ENCODE peak calls at places on chromosomes 16 and 17, in five cellular contexts. A, T, Q, E and K are unnamed samples. For H3K4me1, the result is how much of the 10 kb centered on the place peaks cover.

GRCh38 chr17:79262624-79263023 is 188.0 kb downstream of the ENGASE start:
- DNase-seq in A (no peak), T (no peak), Q (no peak), E (no peak), K (peak)

GRCh38 chr17:41500131-41500911 is 5.1 kb downstream of the KRT13 start:
- DNase-seq in A (peak), T (peak), Q (no peak), E (no peak), K (no peak)

GRCh38 chr17:33049781-33050414 is 58.3 kb downstream of the SPACA3 start:
- DNase-seq in A (peak), T (peak), Q (peak), E (peak), K (peak)

GRCh38 chr17:18960803-18961511 is 9.0 kb downstream of the SLC5A10 start:
- DNase-seq in A (peak), T (peak), Q (peak), E (peak), K (peak)

GRCh38 chr16:30555848-30556473 is 2.2 kb downstream of the ZNF764 start:
- DNase-seq in A (no peak), T (no peak), Q (no peak), E (no peak), K (no peak)

GRCh38 chr17:43410557-43411368 is 12.0 kb downstream of the ARL4D start:
- DNase-seq in A (no peak), T (no peak), Q (no peak), E (no peak), K (no peak)

GRCh38 chr16:68272501-68273209 is 8.3 kb downstream of the SLC7A6 start:
- DNase-seq in A (no peak), T (no peak), Q (no peak), E (no peak), K (peak)

GRCh38 chr17:9647014-9647413 is 1.7 kb downstream of the USP43 start:
- DNase-seq in A (peak), T (peak), Q (peak), E (peak), K (no peak)

GRCh38 chr16:77833906-77834599 is 45.7 kb downstream of the VAT1L start:
- DNase-seq in A (no peak), T (no peak), Q (peak), E (peak), K (no peak)

GRCh38 chr17:45935710-45936509 is 41.6 kb downstream of the MAPT start:
- DNase-seq in A (no peak), T (no peak), Q (no peak), E (no peak), K (no peak)

GRCh38 chr17:50047488-50048126 is 8.3 kb upstream of the ITGA3 start:
- DNase-seq in A (peak), T (no peak), Q (no peak), E (no peak), K (no peak)

GRCh38 chr17:18070861-18071340 is 16.8 kb upstream of the DRG2 start:
- DNase-seq in A (no peak), T (no peak), Q (peak), E (peak), K (no peak)

GRCh38 chr16:4052801-4053662 is 63.2 kb downstream of the ADCY9 start:
- DNase-seq in A (peak), T (no peak), Q (no peak), E (no peak), K (no peak)

GRCh38 chr17:4583796-4584124 is 569 bp upstream of the SMTNL2 start:
- DNase-seq in A (no peak), T (peak), Q (peak), E (peak), K (peak)

GRCh38 chr17:80793851-80794267 is 197.8 kb upstream of the CHMP6 start:
- DNase-seq in A (peak), T (no peak), Q (no peak), E (no peak), K (no peak)

GRCh38 chr17:6303664-6304063 is 131.3 kb downstream of the AIPL1 start:
- DNase-seq in A (peak), T (peak), Q (peak), E (peak), K (peak)

GRCh38 chr17:33112763-33113162 is 121.1 kb downstream of the SPACA3 start:
- DNase-seq in A (peak), T (peak), Q (peak), E (no peak), K (no peak)

GRCh38 chr17:20072692-20072992 is 63.5 kb downstream of the SPECC1 start:
- DNase-seq in A (no peak), T (no peak), Q (no peak), E (no peak), K (no peak)

GRCh38 chr17:12114686-12115418 is 94.2 kb downstream of the MAP2K4 start:
- DNase-seq in A (peak), T (no peak), Q (no peak), E (no peak), K (no peak)

GRCh38 chr16:12092347-12092882 is 115.9 kb downstream of the SNX29 start:
- DNase-seq in A (peak), T (no peak), Q (no peak), E (no peak), K (no peak)

GRCh38 chr17:50478391-50479361 is at the start of gene RSAD1:
- DNase-seq in A (peak), T (peak), Q (peak), E (peak), K (peak)

GRCh38 chr17:79537061-79537460 is 73.8 kb downstream of the RBFOX3 start:
- DNase-seq in A (no peak), T (no peak), Q (no peak), E (no peak), K (no peak)

GRCh38 chr16:30526137-30526822 is at the start of gene ZNF768:
- DNase-seq in A (peak), T (peak), Q (peak), E (peak), K (no peak)

GRCh38 chr16:2003827-2004641 is 5.6 kb downstream of the ZNF598 start:
- DNase-seq in A (peak), T (peak), Q (peak), E (peak), K (peak)

GRCh38 chr17:35171834-35172233 is 22.4 kb downstream of the SLC35G3 start:
- DNase-seq in A (peak), T (no peak), Q (no peak), E (no peak), K (no peak)

GRCh38 chr17:74671031-74671771 is 41.5 kb downstream of the CD300LF start:
- DNase-seq in A (peak), T (peak), Q (peak), E (peak), K (no peak)

GRCh38 chr16:4160663-4161436 is 44.6 kb upstream of the ADCY9 start:
- DNase-seq in A (no peak), T (no peak), Q (no peak), E (no peak), K (no peak)

GRCh38 chr17:79465011-79466006 is 145.5 kb downstream of the RBFOX3 start:
- DNase-seq in A (no peak), T (no peak), Q (no peak), E (no peak), K (no peak)

GRCh38 chr17:68199837-68200688 is 47.8 kb upstream of the AMZ2 start:
- DNase-seq in A (no peak), T (no peak), Q (peak), E (peak), K (peak)

GRCh38 chr17:39196191-39196819 is 1.2 kb downstream of the CACNB1 start:
- DNase-seq in A (no peak), T (no peak), Q (no peak), E (no peak), K (no peak)

GRCh38 chr17:16406742-16407674 is 8.4 kb upstream of the TRPV2 start:
- DNase-seq in A (peak), T (peak), Q (peak), E (peak), K (no peak)

GRCh38 chr17:64343833-64344637 is 46.6 kb downstream of the PECAM1 start:
- DNase-seq in A (peak), T (peak), Q (peak), E (peak), K (no peak)

GRCh38 chr17:1888741-1889140 is 58.9 kb downstream of the RPA1 start:
- DNase-seq in A (no peak), T (no peak), Q (no peak), E (no peak), K (no peak)

GRCh38 chr17:43578699-43579569 is 32.8 kb upstream of the ETV4 start:
- DNase-seq in A (peak), T (peak), Q (peak), E (peak), K (peak)

GRCh38 chr16:27515874-27516353 is 33.8 kb downstream of the GTF3C1 start:
- DNase-seq in A (peak), T (peak), Q (peak), E (peak), K (peak)

GRCh38 chr16:68480084-68480995 is 32.0 kb upstream of the SMPD3 start:
- DNase-seq in A (no peak), T (no peak), Q (no peak), E (no peak), K (no peak)

GRCh38 chr17:76635659-76636360 is 7.7 kb downstream of the ST6GALNAC1 start:
- DNase-seq in A (peak), T (no peak), Q (no peak), E (no peak), K (no peak)

GRCh38 chr16:87043273-87044030 is 273.7 kb downstream of the C16orf95 start:
- DNase-seq in A (no peak), T (no peak), Q (no peak), E (no peak), K (no peak)

GRCh38 chr17:48068491-48068961 is 20.4 kb downstream of the NFE2L1 start:
- DNase-seq in A (peak), T (peak), Q (peak), E (no peak), K (peak)

DNA sequence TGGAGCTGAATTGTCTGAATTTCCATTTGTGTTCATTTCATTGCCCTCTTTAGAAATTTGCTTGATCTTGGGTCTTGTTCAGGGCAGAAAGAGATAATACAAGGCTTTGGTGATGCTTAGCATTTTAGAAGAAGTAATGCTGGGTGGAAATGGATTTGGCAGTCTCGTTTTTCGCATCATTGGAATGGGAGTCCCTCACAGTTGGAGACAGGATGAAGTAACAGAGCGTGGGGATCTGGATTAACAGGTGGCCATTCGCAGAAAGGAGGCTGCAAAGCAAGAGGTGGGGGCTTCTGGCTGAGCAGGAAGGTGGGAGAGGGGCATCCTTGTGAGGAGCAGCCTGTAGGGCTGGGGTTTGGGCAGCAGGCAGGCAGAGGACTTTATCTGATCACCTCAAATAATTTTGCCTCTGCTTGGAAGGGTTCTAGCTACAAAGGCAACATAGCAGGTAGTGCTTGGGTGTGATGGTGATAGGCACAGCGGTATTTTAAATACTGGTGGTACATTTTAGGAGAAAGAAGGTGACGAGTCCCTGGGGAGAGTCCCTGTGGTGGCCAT is 17.0 kb downstream of the KSR1 start:
- DNase-seq in A (no peak), T (no peak), Q (no peak), E (no peak), K (no peak)
- H3K4me2 ChIP-seq in A (no peak), T (no peak), Q (peak), E (peak), K (peak)

DNA sequence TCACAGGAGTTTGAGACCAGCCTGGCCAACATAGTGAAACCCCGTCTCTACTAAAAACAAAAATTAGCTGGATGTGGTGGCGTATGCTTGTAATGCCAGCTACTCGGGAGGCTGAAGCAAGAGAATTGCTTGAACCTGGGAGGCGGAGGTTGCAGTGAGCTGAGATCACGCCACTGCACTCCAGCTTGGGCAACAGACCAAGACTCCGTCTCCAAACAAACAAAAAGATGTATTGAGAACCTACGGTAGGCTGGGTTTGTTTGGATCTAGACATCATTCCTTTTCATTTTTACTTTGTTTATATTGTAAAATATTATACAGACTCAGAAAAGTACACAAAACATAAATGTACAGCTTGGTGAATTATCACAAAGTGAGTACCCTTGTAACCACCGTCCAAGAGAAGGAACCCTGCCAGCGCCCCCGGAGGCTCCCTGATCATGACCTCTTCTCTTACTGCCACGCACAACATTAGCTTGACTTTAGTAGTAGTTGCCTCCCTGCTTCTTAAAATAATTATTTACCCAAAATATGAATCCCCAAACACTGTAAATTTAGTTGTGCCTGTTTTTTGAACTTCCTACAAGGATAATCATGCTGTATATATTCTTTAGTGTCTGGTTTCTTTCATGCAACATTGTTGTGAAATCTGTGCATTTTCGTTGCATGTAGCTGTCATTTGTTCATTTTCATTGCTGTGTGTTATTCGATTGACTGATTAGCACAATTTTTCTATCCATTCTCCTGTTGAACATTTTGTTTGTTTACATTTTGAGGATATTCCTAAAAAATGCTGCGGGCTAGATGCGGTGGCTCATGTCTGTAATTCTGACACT is 56.5 kb downstream of the KSR1 start:
- DNase-seq in A (no peak), T (no peak), Q (no peak), E (no peak), K (no peak)
- TF ChIP-seq EZH2phosphoT487 in A (no peak), T (no peak), Q (no peak), E (no peak), K (no peak)

GRCh38 chr17:29034510-29034909 is 8.4 kb upstream of the PIPOX start:
- DNase-seq in A (no peak), T (no peak), Q (no peak), E (no peak), K (no peak)

GRCh38 chr17:29037739-29038465 is 5.0 kb upstream of the PIPOX start:
- DNase-seq in A (no peak), T (no peak), Q (no peak), E (no peak), K (no peak)

GRCh38 chr17:29039764-29040598 is 3.0 kb upstream of the PIPOX start:
- DNase-seq in A (peak), T (peak), Q (no peak), E (peak), K (no peak)

GRCh38 chr17:29038511-29039300 is 4.2 kb upstream of the PIPOX start:
- DNase-seq in A (no peak), T (no peak), Q (no peak), E (peak), K (no peak)

GRCh38 chr17:29036584-29036983 is 6.4 kb upstream of the PIPOX start:
- DNase-seq in A (no peak), T (no peak), Q (no peak), E (no peak), K (no peak)
- H3K4me1 ChIP-seq in A (under half), T (under half), Q (half or more), E (half or more), K (under half)

DNA sequence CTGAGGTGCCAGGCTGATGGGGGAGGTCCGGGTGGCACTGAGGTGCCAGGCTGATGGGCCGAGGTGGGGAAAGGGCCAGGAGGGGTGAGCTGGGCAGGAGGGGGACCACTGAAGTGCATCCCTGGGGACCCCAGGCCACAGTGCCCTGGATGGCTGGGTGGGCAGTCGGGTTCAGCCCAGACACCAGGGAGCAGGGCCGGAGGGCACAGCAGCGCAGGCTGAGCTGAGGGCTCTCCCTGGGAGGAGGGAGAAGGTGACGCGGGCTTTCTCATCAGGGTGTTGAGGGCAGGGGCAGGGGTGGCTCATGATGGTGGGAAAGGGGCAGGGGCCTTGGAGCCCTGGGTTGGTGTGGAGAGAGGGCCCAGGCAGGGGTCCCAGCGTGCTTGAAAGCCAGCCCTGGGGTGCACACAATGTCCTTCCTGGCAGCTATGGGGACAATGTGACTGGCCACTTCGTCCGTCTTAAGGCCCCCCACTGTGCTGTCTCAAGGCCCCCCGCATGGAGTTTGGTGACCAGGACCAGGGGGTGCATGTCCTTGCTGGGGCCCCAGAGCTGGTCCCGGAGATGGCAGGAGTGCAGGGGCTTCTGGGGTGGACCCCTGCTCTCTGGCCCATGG is 16.0 kb downstream of the CD7 start:
- DNase-seq in A (no peak), T (no peak), Q (no peak), E (no peak), K (no peak)
- H3K4me2 ChIP-seq in A (no peak), T (no peak), Q (no peak), E (no peak), K (peak)

GRCh38 chr17:57434361-57434760 is 178.0 kb downstream of the MSI2 start:
- DNase-seq in A (no peak), T (no peak), Q (no peak), E (no peak), K (no peak)
- TF ChIP-seq EZH2phosphoT487 in A (no peak), T (no peak), Q (no peak), E (no peak), K (no peak)

GRCh38 chr16:89407282-89407924 is 83.0 kb downstream of the ANKRD11 start:
- DNase-seq in A (no peak), T (no peak), Q (no peak), E (no peak), K (no peak)
- H3K4me1 ChIP-seq in A (under half), T (half or more), Q (half or more), E (half or more), K (under half)

DNA sequence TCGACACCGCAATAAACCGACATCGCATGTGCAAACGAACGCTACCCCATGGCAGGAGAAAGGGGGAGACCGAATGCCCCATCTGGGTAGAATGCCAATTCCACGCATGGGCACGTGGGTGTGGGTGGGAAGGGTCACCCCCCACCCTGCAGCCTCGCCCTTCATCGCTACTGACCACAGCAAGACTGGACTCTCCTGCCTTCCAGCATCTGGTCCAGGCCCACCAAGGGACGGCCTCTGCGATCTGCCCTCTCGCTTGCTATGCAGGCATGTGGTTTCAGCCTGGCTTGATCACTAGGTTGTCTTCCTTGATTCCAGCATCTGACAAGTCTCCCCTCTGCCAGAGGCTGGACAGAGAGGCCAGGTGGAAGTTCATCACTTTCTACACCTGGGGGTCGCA is 159.3 kb downstream of the C16orf78 start:
- DNase-seq in A (no peak), T (no peak), Q (no peak), E (no peak), K (no peak)
- H3K4me2 ChIP-seq in A (no peak), T (no peak), Q (no peak), E (peak), K (no peak)